ENCODE peak calls at places on chromosome 11, in nine cellular contexts. L is CD8-positive, alpha-beta memory T cell; B is pulmonary artery endothelial cell; M is thoracic aorta; R is GM23338; G is activated CD8-positive, alpha-beta memory T cell treated with anti-CD3 and anti-CD28 coated beads, Interleukin-2, amount 10 ng/mL, durations not matched to agents 7 days and 5 days; X is uterus; F is SW480; S is T-helper 2 cell. N is an unnamed sample.

GRCh38 chr11:95641506-95641905 is 148.1 kb downstream of the FAM76B start:
- DNase-seq in B (no peak), R (no peak), G (peak; percentile 52), S (peak; percentile 76), X (no peak), M (peak; percentile 21), F (no peak), L (peak; percentile 39), N (no peak)

GRCh38 chr11:71181566-71181965 is 70.8 kb downstream of the SHANK2 start:
- DNase-seq in R (peak; percentile 39), X (no peak), B (no peak), M (no peak), L (no peak), S (no peak), G (no peak), F (no peak), N (no peak)

GRCh38 chr11:19820100-19820499 is 107.5 kb downstream of the NAV2 start:
- DNase-seq in L (no peak), M (no peak), F (no peak), G (no peak), S (no peak), R (no peak), X (no peak), B (no peak), N (no peak)

GRCh38 chr11:31397239-31397834 is 27.7 kb downstream of the DNAJC24 start:
- DNase-seq in R (peak; percentile 56), M (no peak), B (no peak), F (peak; percentile 40), X (no peak), S (peak; percentile 30), L (peak; percentile 23), G (no peak), N (no peak)

GRCh38 chr11:68142028-68142412 is 20.8 kb upstream of the CHKA start:
- DNase-seq in R (no peak), G (peak; percentile 71), L (peak; percentile 16), B (no peak), X (no peak), M (no peak), F (no peak), S (peak; percentile 30), N (no peak)

GRCh38 chr11:69704508-69705245 is 855 bp upstream of the FGF19 start:
- DNase-seq in B (no peak), X (no peak), L (no peak), M (no peak), S (peak; percentile 17), G (no peak), F (peak; percentile 86), R (peak; percentile 98), N (no peak)

GRCh38 chr11:95228081-95228859 is 2.7 kb downstream of the SESN3 start:
- DNase-seq in S (no peak), M (no peak), L (no peak), B (no peak), F (no peak), G (no peak), R (no peak), X (no peak), N (no peak)

GRCh38 chr11:119153049-119153818 is 4.4 kb downstream of the ABCG4 start:
- DNase-seq in S (no peak), F (no peak), M (no peak), B (no peak), R (peak; percentile 63), X (no peak), L (no peak), G (no peak), N (no peak)

GRCh38 chr11:59176330-59176729 is 4.4 kb downstream of the DTX4 start:
- DNase-seq in M (no peak), X (no peak), S (no peak), R (no peak), B (no peak), L (no peak), F (no peak), G (no peak), N (no peak)

GRCh38 chr11:1937616-1938342 is 9.4 kb upstream of the MRPL23 start:
- DNase-seq in R (no peak), G (no peak), X (peak; percentile 14), B (no peak), L (no peak), S (no peak), M (no peak), F (no peak), N (no peak)